ENCODE peak calls at places on chromosomes 3 and 15, in seven cellular contexts. S is stomach; M is right atrium auricular region; W is A549; G is transverse colon; J is Peyer's patch; X is CD4-positive, CD25-positive, alpha-beta regulatory T cell. R is an unnamed sample. For H3K4me1, the result is how much of the 10 kb centered on the place peaks cover.

GRCh38 chr3:69746119-69746518 is 6.9 kb downstream of the MITF start:
- DNase-seq in S (no peak), M (no peak), W (no peak), G (no peak), J (no peak), X (no peak), R (no peak)

GRCh38 chr15:72698938-72699337 is 12.9 kb downstream of the BBS4 start:
- DNase-seq in S (no peak), M (no peak), W (no peak), G (no peak), J (no peak), X (no peak), R (no peak)

GRCh38 chr15:92625297-92625980 is 30.1 kb downstream of the FAM174B start:
- DNase-seq in S (no peak), M (no peak), W (no peak), G (no peak), J (no peak), X (peak), R (no peak)

GRCh38 chr15:39595621-39596221 is 14.8 kb downstream of the THBS1 start:
- DNase-seq in S (no peak), M (no peak), W (no peak), G (peak), J (no peak), X (no peak), R (no peak)

GRCh38 chr3:150142936-150143335 is 172.2 kb upstream of the PFN2 start:
- DNase-seq in S (no peak), M (no peak), W (no peak), G (no peak), J (no peak), X (no peak), R (no peak)

GRCh38 chr15:85587707-85588441 is 206.9 kb downstream of the KLHL25 start:
- DNase-seq in S (no peak), M (no peak), W (no peak), G (no peak), J (no peak), X (no peak), R (peak)

GRCh38 chr15:41581110-41581509 is 22.1 kb downstream of the TYRO3 start:
- DNase-seq in S (no peak), M (no peak), W (no peak), G (no peak), J (no peak), X (peak), R (peak)

GRCh38 chr3:168862466-168862865 is 766.7 kb upstream of the GOLIM4 start:
- DNase-seq in S (no peak), M (no peak), W (no peak), G (peak), J (peak), X (no peak), R (peak)

GRCh38 chr3:139764069-139764905 is 86.5 kb upstream of the NMNAT3 start:
- DNase-seq in S (no peak), M (no peak), W (no peak), G (no peak), J (no peak), X (no peak), R (no peak)
- H3K27ac ChIP-seq in S (no peak), M (no peak), W (no peak), G (no peak), J (no peak), X (no peak), R (no peak)

GRCh38 chr3:107644631-107645030 is 121.9 kb downstream of the BBX start:
- DNase-seq in S (no peak), M (no peak), W (no peak), G (no peak), J (no peak), X (no peak), R (no peak)
- H3K4me3 ChIP-seq in S (no peak), M (no peak), W (no peak), G (no peak), J (no peak), X (no peak), R (no peak)

GRCh38 chr3:127796045-127796720 is 26.1 kb downstream of the MGLL start:
- DNase-seq in S (no peak), M (no peak), W (no peak), G (no peak), J (no peak), X (no peak), R (no peak)

GRCh38 chr3:127798716-127799115 is 23.6 kb downstream of the MGLL start:
- DNase-seq in S (no peak), M (no peak), W (no peak), G (no peak), J (no peak), X (no peak), R (no peak)

GRCh38 chr3:127794972-127795371 is 27.3 kb downstream of the MGLL start:
- DNase-seq in S (no peak), M (no peak), W (no peak), G (no peak), J (no peak), X (no peak), R (no peak)

GRCh38 chr3:127794402-127794801 is 27.9 kb downstream of the MGLL start:
- DNase-seq in S (no peak), M (no peak), W (no peak), G (no peak), J (no peak), X (no peak), R (no peak)

DNA sequence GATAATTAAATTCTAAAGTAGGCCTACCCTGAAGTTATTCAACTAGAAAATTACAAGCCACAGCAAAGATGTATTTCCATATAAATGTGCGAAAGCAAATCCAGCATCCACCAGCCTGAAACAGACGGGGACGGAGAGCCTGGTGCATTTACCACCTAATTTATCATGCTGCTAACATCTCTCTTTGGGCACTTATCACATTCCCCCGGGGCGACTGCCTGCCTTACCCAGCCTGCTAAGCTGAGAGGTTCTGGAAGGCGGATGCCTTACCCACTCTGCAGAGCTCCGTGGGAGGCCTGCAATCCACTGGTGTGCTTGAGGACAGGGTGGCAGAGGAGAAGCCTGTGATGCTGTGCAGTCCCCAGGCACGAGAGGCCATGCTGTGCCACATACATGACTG is 25.6 kb downstream of the MGLL start:
- DNase-seq in S (no peak), M (no peak), W (no peak), G (no peak), J (no peak), X (no peak), R (no peak)
- H3K4me1 ChIP-seq in S (under half), M (under half), W (half or more), G (under half), J (under half), X (under half), R (under half)

GRCh38 chr15:90550919-90551318 is 21.2 kb downstream of the CRTC3 start:
- DNase-seq in S (no peak), M (no peak), W (no peak), G (no peak), J (no peak), X (no peak), R (no peak)
- H3K27ac ChIP-seq in S (no peak), M (no peak), W (no peak), G (no peak), J (no peak), X (no peak), R (no peak)

GRCh38 chr3:157329541-157329940 is 107.1 kb upstream of the PTX3 start:
- DNase-seq in S (no peak), M (no peak), W (no peak), G (no peak), J (no peak), X (no peak), R (no peak)
- H3K4me3 ChIP-seq in S (no peak), M (no peak), W (no peak), G (no peak), J (no peak), X (no peak), R (no peak)

GRCh38 chr3:155302891-155303290 is 9.4 kb upstream of the STRIT1 start:
- DNase-seq in S (no peak), M (no peak), W (no peak), G (no peak), J (no peak), X (no peak), R (peak)

GRCh38 chr3:155302476-155302875 is 9.0 kb upstream of the STRIT1 start:
- DNase-seq in S (no peak), M (no peak), W (no peak), G (no peak), J (no peak), X (no peak), R (peak)

GRCh38 chr3:155307183-155307582 is 13.7 kb upstream of the STRIT1 start:
- DNase-seq in S (no peak), M (no peak), W (no peak), G (no peak), J (no peak), X (no peak), R (no peak)

GRCh38 chr3:155303540-155303939 is 10.1 kb upstream of the STRIT1 start:
- DNase-seq in S (no peak), M (no peak), W (no peak), G (no peak), J (no peak), X (no peak), R (peak)

GRCh38 chr3:155304394-155304793 is 10.9 kb upstream of the STRIT1 start:
- DNase-seq in S (no peak), M (no peak), W (no peak), G (no peak), J (no peak), X (no peak), R (peak)
- H3K4me1 ChIP-seq in S (under half), M (under half), W (under half), G (under half), J (under half), X (under half), R (under half)

GRCh38 chr15:66630801-66631351 is 65.1 kb upstream of the LCTL start:
- DNase-seq in S (no peak), M (no peak), W (no peak), G (no peak), J (no peak), X (no peak), R (no peak)
- H3K27ac ChIP-seq in S (no peak), M (peak), W (peak), G (no peak), J (no peak), X (no peak), R (no peak)